ENCODE peak calls at places on chromosomes 4 and X, in six cellular contexts. One of them, this sample, is unnamed.

GRCh38 chrX:64204252-64204651 is 1.3 kb downstream of the AMER1 start:
- DNase-seq in GM23338: peak; percentile 11
- DNase-seq in T-helper 1 cell: no peak
- DNase-seq in astrocyte of the spinal cord: peak; percentile 1
- DNase-seq in choroid plexus epithelial cell: no peak
- DNase-seq in upper lobe of right lung: peak; percentile 61
- DNase-seq in this sample: no peak

GRCh38 chr4:8580321-8581093 is at the start of gene GPR78:
- DNase-seq in GM23338: peak; percentile 95
- DNase-seq in T-helper 1 cell: no peak
- DNase-seq in astrocyte of the spinal cord: peak; percentile 39
- DNase-seq in choroid plexus epithelial cell: peak; percentile 55
- DNase-seq in upper lobe of right lung: peak; percentile 81
- DNase-seq in this sample: no peak

GRCh38 chrX:15471016-15471415 is 22.1 kb downstream of the PIR start:
- DNase-seq in GM23338: peak; percentile 65
- DNase-seq in T-helper 1 cell: peak; percentile 18
- DNase-seq in astrocyte of the spinal cord: peak; percentile 44
- DNase-seq in choroid plexus epithelial cell: peak; percentile 72
- DNase-seq in upper lobe of right lung: no peak
- DNase-seq in this sample: peak; percentile 40

GRCh38 chr4:138573246-138573645 is 331.1 kb upstream of the SLC7A11 start:
- DNase-seq in GM23338: no peak
- DNase-seq in T-helper 1 cell: no peak
- DNase-seq in astrocyte of the spinal cord: no peak
- DNase-seq in choroid plexus epithelial cell: no peak
- DNase-seq in upper lobe of right lung: no peak
- DNase-seq in this sample: no peak

GRCh38 chr4:123505457-123506310 is 109.1 kb downstream of the SPRY1 start:
- DNase-seq in GM23338: peak; percentile 99
- DNase-seq in T-helper 1 cell: no peak
- DNase-seq in astrocyte of the spinal cord: peak; percentile 76
- DNase-seq in choroid plexus epithelial cell: peak; percentile 66
- DNase-seq in upper lobe of right lung: peak; percentile 84
- DNase-seq in this sample: peak; percentile 53

GRCh38 chr4:5524451-5524850 is 183.9 kb downstream of the EVC2 start:
- DNase-seq in GM23338: no peak
- DNase-seq in T-helper 1 cell: no peak
- DNase-seq in astrocyte of the spinal cord: no peak
- DNase-seq in choroid plexus epithelial cell: no peak
- DNase-seq in upper lobe of right lung: no peak
- DNase-seq in this sample: no peak

GRCh38 chr4:116055857-116056827 is 942.7 kb upstream of the NDST4 start:
- DNase-seq in GM23338: peak; percentile 35
- DNase-seq in T-helper 1 cell: no peak
- DNase-seq in astrocyte of the spinal cord: peak; percentile 26
- DNase-seq in choroid plexus epithelial cell: peak; percentile 22
- DNase-seq in upper lobe of right lung: no peak
- DNase-seq in this sample: no peak

GRCh38 chr4:185481390-185481789 is 9.9 kb upstream of the CCDC110 start:
- DNase-seq in GM23338: no peak
- DNase-seq in T-helper 1 cell: no peak
- DNase-seq in astrocyte of the spinal cord: no peak
- DNase-seq in choroid plexus epithelial cell: no peak
- DNase-seq in upper lobe of right lung: no peak
- DNase-seq in this sample: no peak

GRCh38 chr4:25915359-25915716 is 1.3 kb downstream of the SMIM20 start:
- DNase-seq in GM23338: no peak
- DNase-seq in T-helper 1 cell: no peak
- DNase-seq in astrocyte of the spinal cord: no peak
- DNase-seq in choroid plexus epithelial cell: peak; percentile 30
- DNase-seq in upper lobe of right lung: no peak
- DNase-seq in this sample: no peak

GRCh38 chrX:43898406-43898805 is 16.2 kb upstream of the MAOB start:
- DNase-seq in GM23338: no peak
- DNase-seq in T-helper 1 cell: no peak
- DNase-seq in astrocyte of the spinal cord: no peak
- DNase-seq in choroid plexus epithelial cell: no peak
- DNase-seq in upper lobe of right lung: no peak
- DNase-seq in this sample: no peak

GRCh38 chr4:187128971-187129370 is 405.3 kb upstream of the FAT1 start:
- DNase-seq in GM23338: no peak
- DNase-seq in T-helper 1 cell: no peak
- DNase-seq in astrocyte of the spinal cord: peak; percentile 73
- DNase-seq in choroid plexus epithelial cell: peak; percentile 2
- DNase-seq in upper lobe of right lung: no peak
- DNase-seq in this sample: no peak

GRCh38 chrX:144681501-144681900 is 565.8 kb upstream of the SPANXN1 start:
- DNase-seq in GM23338: no peak
- DNase-seq in T-helper 1 cell: no peak
- DNase-seq in astrocyte of the spinal cord: peak; percentile 56
- DNase-seq in choroid plexus epithelial cell: peak; percentile 0
- DNase-seq in upper lobe of right lung: no peak
- DNase-seq in this sample: no peak

GRCh38 chrX:54785901-54786300 is 12.2 kb downstream of the ITIH6 start:
- DNase-seq in GM23338: peak; percentile 41
- DNase-seq in T-helper 1 cell: no peak
- DNase-seq in astrocyte of the spinal cord: no peak
- DNase-seq in choroid plexus epithelial cell: peak; percentile 35
- DNase-seq in upper lobe of right lung: no peak
- DNase-seq in this sample: no peak

GRCh38 chrX:66402165-66402564 is 236.7 kb downstream of the EDA2R start:
- DNase-seq in GM23338: no peak
- DNase-seq in T-helper 1 cell: no peak
- DNase-seq in astrocyte of the spinal cord: no peak
- DNase-seq in choroid plexus epithelial cell: no peak
- DNase-seq in upper lobe of right lung: no peak
- DNase-seq in this sample: no peak

GRCh38 chr4:140935259-140935658 is 179.1 kb upstream of the TBC1D9 start:
- DNase-seq in GM23338: no peak
- DNase-seq in T-helper 1 cell: no peak
- DNase-seq in astrocyte of the spinal cord: no peak
- DNase-seq in choroid plexus epithelial cell: no peak
- DNase-seq in upper lobe of right lung: no peak
- DNase-seq in this sample: no peak

GRCh38 chr4:149961876-149962597 is 116.2 kb upstream of the DCLK2 start:
- DNase-seq in GM23338: no peak
- DNase-seq in T-helper 1 cell: no peak
- DNase-seq in astrocyte of the spinal cord: peak; percentile 66
- DNase-seq in choroid plexus epithelial cell: peak; percentile 81
- DNase-seq in upper lobe of right lung: no peak
- DNase-seq in this sample: no peak

GRCh38 chr4:86855572-86855971 is 6.4 kb upstream of the SLC10A6 start:
- DNase-seq in GM23338: no peak
- DNase-seq in T-helper 1 cell: no peak
- DNase-seq in astrocyte of the spinal cord: peak; percentile 36
- DNase-seq in choroid plexus epithelial cell: peak; percentile 26
- DNase-seq in upper lobe of right lung: no peak
- DNase-seq in this sample: peak; percentile 24

GRCh38 chrX:103363046-103363445 is 6.7 kb downstream of the TCEAL9 start:
- DNase-seq in GM23338: no peak
- DNase-seq in T-helper 1 cell: no peak
- DNase-seq in astrocyte of the spinal cord: no peak
- DNase-seq in choroid plexus epithelial cell: no peak
- DNase-seq in upper lobe of right lung: no peak
- DNase-seq in this sample: no peak

GRCh38 chr4:49000806-49001205 is 14.7 kb downstream of the CWH43 start:
- DNase-seq in GM23338: no peak
- DNase-seq in T-helper 1 cell: no peak
- DNase-seq in astrocyte of the spinal cord: no peak
- DNase-seq in choroid plexus epithelial cell: no peak
- DNase-seq in upper lobe of right lung: no peak
- DNase-seq in this sample: no peak

GRCh38 chrX:120660638-120661037 is 30.8 kb upstream of the C1GALT1C1 start:
- DNase-seq in GM23338: no peak
- DNase-seq in T-helper 1 cell: no peak
- DNase-seq in astrocyte of the spinal cord: no peak
- DNase-seq in choroid plexus epithelial cell: no peak
- DNase-seq in upper lobe of right lung: no peak
- DNase-seq in this sample: peak; percentile 83

This sample was measured in PC-9.